ENCODE peak calls at places on chromosome 13, in four cellular contexts. One of them, this sample, is unnamed.

GRCh38 chr13:31998131-31998530 is 33.4 kb upstream of the FRY start:
- DNase-seq in tibial nerve: no peak
- DNase-seq in left lung: no peak
- DNase-seq in endothelial cell of umbilical vein: no peak
- DNase-seq in this sample: no peak

GRCh38 chr13:98476106-98476505 is 100.8 kb downstream of the STK24 start:
- DNase-seq in tibial nerve: no peak
- DNase-seq in left lung: no peak
- DNase-seq in endothelial cell of umbilical vein: peak; percentile 24
- DNase-seq in this sample: no peak

GRCh38 chr13:38210928-38211596 is 138.6 kb upstream of the UFM1 start:
- DNase-seq in tibial nerve: no peak
- DNase-seq in left lung: no peak
- DNase-seq in endothelial cell of umbilical vein: no peak
- DNase-seq in this sample: no peak

GRCh38 chr13:95206116-95206515 is 95.1 kb downstream of the ABCC4 start:
- DNase-seq in tibial nerve: no peak
- DNase-seq in left lung: no peak
- DNase-seq in endothelial cell of umbilical vein: no peak
- DNase-seq in this sample: no peak

GRCh38 chr13:20274466-20274865 is 42.3 kb upstream of the GJB6 start:
- DNase-seq in tibial nerve: no peak
- DNase-seq in left lung: no peak
- DNase-seq in endothelial cell of umbilical vein: no peak
- DNase-seq in this sample: no peak

GRCh38 chr13:79434578-79434977 is 28.5 kb upstream of the RBM26 start:
- DNase-seq in tibial nerve: no peak
- DNase-seq in left lung: no peak
- DNase-seq in endothelial cell of umbilical vein: peak; percentile 70
- DNase-seq in this sample: no peak

GRCh38 chr13:25943666-25944065 is 108.2 kb downstream of the SHISA2 start:
- DNase-seq in tibial nerve: no peak
- DNase-seq in left lung: no peak
- DNase-seq in endothelial cell of umbilical vein: no peak
- DNase-seq in this sample: no peak

GRCh38 chr13:22047785-22048104 is 376.9 kb downstream of the FGF9 start:
- DNase-seq in tibial nerve: no peak
- DNase-seq in left lung: no peak
- DNase-seq in endothelial cell of umbilical vein: no peak
- DNase-seq in this sample: no peak

GRCh38 chr13:97141564-97142005 is 80.5 kb upstream of the MBNL2 start:
- DNase-seq in tibial nerve: peak; percentile 21
- DNase-seq in left lung: no peak
- DNase-seq in endothelial cell of umbilical vein: peak; percentile 87
- DNase-seq in this sample: peak; percentile 3

GRCh38 chr13:91667486-91667885 is 269.1 kb downstream of the GPC5 start:
- DNase-seq in tibial nerve: no peak
- DNase-seq in left lung: no peak
- DNase-seq in endothelial cell of umbilical vein: no peak
- DNase-seq in this sample: no peak

GRCh38 chr13:104414181-104414580 is 1348.0 kb upstream of the SLC10A2 start:
- DNase-seq in tibial nerve: no peak
- DNase-seq in left lung: no peak
- DNase-seq in endothelial cell of umbilical vein: no peak
- DNase-seq in this sample: no peak

GRCh38 chr13:98749501-98749900 is 3.0 kb downstream of the SLC15A1 start:
- DNase-seq in tibial nerve: no peak
- DNase-seq in left lung: no peak
- DNase-seq in endothelial cell of umbilical vein: no peak
- DNase-seq in this sample: no peak

GRCh38 chr13:50871405-50871804 is 27.9 kb upstream of the DLEU7 start:
- DNase-seq in tibial nerve: no peak
- DNase-seq in left lung: no peak
- DNase-seq in endothelial cell of umbilical vein: no peak
- DNase-seq in this sample: no peak

GRCh38 chr13:45872574-45872973 is 21.0 kb upstream of the SIAH3 start:
- DNase-seq in tibial nerve: no peak
- DNase-seq in left lung: no peak
- DNase-seq in endothelial cell of umbilical vein: no peak
- DNase-seq in this sample: no peak

GRCh38 chr13:80083097-80083429 is 257.9 kb downstream of the SPRY2 start:
- DNase-seq in tibial nerve: no peak
- DNase-seq in left lung: no peak
- DNase-seq in endothelial cell of umbilical vein: no peak
- DNase-seq in this sample: no peak

GRCh38 chr13:86945596-86945995 is 725.6 kb upstream of the SLITRK5 start:
- DNase-seq in tibial nerve: no peak
- DNase-seq in left lung: no peak
- DNase-seq in endothelial cell of umbilical vein: no peak
- DNase-seq in this sample: no peak

GRCh38 chr13:107873908-107874307 is 341.4 kb downstream of the LIG4 start:
- DNase-seq in tibial nerve: no peak
- DNase-seq in left lung: no peak
- DNase-seq in endothelial cell of umbilical vein: no peak
- DNase-seq in this sample: no peak

GRCh38 chr13:98267080-98267912 is 90.2 kb upstream of the RNF113B start:
- DNase-seq in tibial nerve: peak; percentile 10
- DNase-seq in left lung: no peak
- DNase-seq in endothelial cell of umbilical vein: peak; percentile 50
- DNase-seq in this sample: no peak

GRCh38 chr13:79451500-79451962 is 29.4 kb upstream of the NDFIP2 start:
- DNase-seq in tibial nerve: no peak
- DNase-seq in left lung: no peak
- DNase-seq in endothelial cell of umbilical vein: peak; percentile 65
- DNase-seq in this sample: no peak

GRCh38 chr13:28059214-28059613 is 41.2 kb downstream of the FLT3 start:
- DNase-seq in tibial nerve: peak; percentile 23
- DNase-seq in left lung: no peak
- DNase-seq in endothelial cell of umbilical vein: peak; percentile 46
- DNase-seq in this sample: no peak

GRCh38 chr13:63942372-63942771 is 2526.7 kb upstream of the PCDH20 start:
- DNase-seq in tibial nerve: no peak
- DNase-seq in left lung: no peak
- DNase-seq in endothelial cell of umbilical vein: no peak
- DNase-seq in this sample: no peak

GRCh38 chr13:46571941-46572340 is 19.0 kb downstream of the LRCH1 start:
- DNase-seq in tibial nerve: no peak
- DNase-seq in left lung: no peak
- DNase-seq in endothelial cell of umbilical vein: no peak
- DNase-seq in this sample: no peak

DNA sequence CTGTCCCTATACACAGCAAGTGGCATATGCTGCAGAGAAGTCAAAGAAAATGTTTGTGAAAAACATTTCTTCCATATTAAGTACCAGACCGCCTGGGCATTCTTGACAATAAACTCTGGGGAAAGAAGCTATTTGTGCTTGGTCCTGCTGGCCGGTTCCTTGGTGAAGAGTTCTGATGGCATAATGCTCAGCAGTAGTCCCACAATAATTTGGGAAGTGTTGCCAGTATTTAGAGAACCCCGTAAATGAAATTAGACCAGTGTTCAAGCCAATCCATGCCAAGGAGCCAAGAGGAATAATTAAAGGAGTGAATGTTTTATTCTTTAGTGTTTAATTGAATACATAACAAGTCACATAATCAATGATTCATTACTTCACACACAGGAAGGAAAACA is 6.3 kb downstream of the KCTD12 start:
- DNase-seq in tibial nerve: no peak
- DNase-seq in left lung: no peak
- DNase-seq in endothelial cell of umbilical vein: peak; percentile 64
- DNase-seq in this sample: no peak
- H3K27ac ChIP-seq in tibial nerve: peak overlapping the region; percentile 38
- H3K27ac ChIP-seq in left lung: peak overlapping the region; percentile 98
- H3K27ac ChIP-seq in endothelial cell of umbilical vein: peak overlapping the region; percentile 98
- H3K27ac ChIP-seq in this sample: peak overlapping the region; percentile 87

GRCh38 chr13:59477011-59477410 is 686.7 kb downstream of the DIAPH3 start:
- DNase-seq in tibial nerve: no peak
- DNase-seq in left lung: no peak
- DNase-seq in endothelial cell of umbilical vein: peak; percentile 41
- DNase-seq in this sample: no peak
- TF ChIP-seq CTCF in tibial nerve: no peak
- TF ChIP-seq CTCF in left lung: no peak
- TF ChIP-seq CTCF in endothelial cell of umbilical vein: peak; percentile 59
- TF ChIP-seq CTCF in this sample: no peak

DNA sequence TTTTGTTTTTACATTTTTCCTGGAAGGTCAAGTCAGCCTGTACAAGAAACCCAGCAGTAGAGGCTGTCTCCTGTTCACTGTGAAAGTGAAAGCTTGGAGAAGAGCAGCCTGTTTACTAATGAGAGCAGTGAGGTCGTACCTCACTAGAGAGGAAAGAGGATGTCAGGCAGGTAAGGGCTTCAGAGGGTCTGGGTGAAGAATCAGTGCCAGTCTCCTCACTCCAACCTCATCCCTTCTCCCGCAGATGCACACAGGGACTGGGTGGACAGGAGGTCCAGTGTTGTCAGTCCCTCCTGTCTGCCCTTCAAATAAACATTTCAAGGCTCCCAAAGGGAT is 462.5 kb downstream of the KLF5 start:
- DNase-seq in tibial nerve: no peak
- DNase-seq in left lung: no peak
- DNase-seq in endothelial cell of umbilical vein: no peak
- DNase-seq in this sample: no peak
- H3K4me3 ChIP-seq in tibial nerve: no peak overlapping the region
- H3K4me3 ChIP-seq in left lung: no peak overlapping the region
- H3K4me3 ChIP-seq in endothelial cell of umbilical vein: no peak overlapping the region
- H3K4me3 ChIP-seq in this sample: no peak overlapping the region

GRCh38 chr13:110407531-110407930 is 100.4 kb downstream of the COL4A2 start:
- DNase-seq in tibial nerve: no peak
- DNase-seq in left lung: no peak
- DNase-seq in endothelial cell of umbilical vein: peak; percentile 48
- DNase-seq in this sample: no peak
- H3K27ac ChIP-seq in tibial nerve: no peak overlapping the region
- H3K27ac ChIP-seq in left lung: peak overlapping the region; percentile 41
- H3K27ac ChIP-seq in endothelial cell of umbilical vein: peak overlapping the region; percentile 91
- H3K27ac ChIP-seq in this sample: peak overlapping the region; percentile 70

DNA sequence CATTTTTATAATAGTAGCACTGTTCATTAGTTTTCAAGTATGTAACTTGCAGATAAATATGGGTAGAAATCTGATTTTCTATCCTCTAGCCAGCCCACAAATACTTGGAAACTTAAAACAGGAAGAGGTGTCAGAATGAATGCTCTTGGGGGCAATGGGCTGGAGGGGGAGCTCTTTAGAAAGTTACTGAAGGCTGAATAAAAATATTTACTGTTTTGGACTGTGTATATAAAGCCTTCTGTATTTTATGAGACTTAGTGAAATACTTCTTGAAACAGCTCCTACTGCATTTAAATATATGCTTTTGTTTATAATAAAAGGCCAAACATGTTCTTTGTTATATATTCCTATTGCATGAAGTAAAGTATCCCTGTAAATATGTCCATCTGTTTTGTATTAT is 138.8 kb downstream of the RGCC start:
- DNase-seq in tibial nerve: no peak
- DNase-seq in left lung: no peak
- DNase-seq in endothelial cell of umbilical vein: peak; percentile 70
- DNase-seq in this sample: no peak
- TF ChIP-seq CTCF in tibial nerve: no peak
- TF ChIP-seq CTCF in left lung: no peak
- TF ChIP-seq CTCF in endothelial cell of umbilical vein: no peak
- TF ChIP-seq CTCF in this sample: no peak

GRCh38 chr13:41130356-41130755 is 2.2 kb downstream of the KBTBD6 start:
- DNase-seq in tibial nerve: no peak
- DNase-seq in left lung: no peak
- DNase-seq in endothelial cell of umbilical vein: no peak
- DNase-seq in this sample: no peak

GRCh38 chr13:41132512-41133152 is at the start of gene KBTBD6:
- DNase-seq in tibial nerve: peak; percentile 91
- DNase-seq in left lung: peak; percentile 99
- DNase-seq in endothelial cell of umbilical vein: peak; percentile 99
- DNase-seq in this sample: peak; percentile 76

GRCh38 chr13:41137241-41137640 is 4.6 kb upstream of the KBTBD6 start:
- DNase-seq in tibial nerve: no peak
- DNase-seq in left lung: no peak
- DNase-seq in endothelial cell of umbilical vein: no peak
- DNase-seq in this sample: no peak

GRCh38 chr13:41136396-41137031 is 3.9 kb upstream of the KBTBD6 start:
- DNase-seq in tibial nerve: no peak
- DNase-seq in left lung: no peak
- DNase-seq in endothelial cell of umbilical vein: no peak
- DNase-seq in this sample: no peak

GRCh38 chr13:41133951-41134350 is 1.3 kb upstream of the KBTBD6 start:
- DNase-seq in tibial nerve: no peak
- DNase-seq in left lung: no peak
- DNase-seq in endothelial cell of umbilical vein: no peak
- DNase-seq in this sample: no peak
- H3K4me3 ChIP-seq in tibial nerve: no peak overlapping the region
- H3K4me3 ChIP-seq in left lung: no peak overlapping the region
- H3K4me3 ChIP-seq in endothelial cell of umbilical vein: no peak overlapping the region
- H3K4me3 ChIP-seq in this sample: no peak overlapping the region

This sample was measured in esophagus squamous epithelium.